ENCODE peak calls at places on chromosomes 5 and 9, in seven cellular contexts. I is Peyer's patch, B is right atrium auricular region, N is OCI-LY7, D is heart right ventricle, R is sigmoid colon, O is fibroblast of lung. F is an unnamed sample. For H3K4me1, the result is how much of the 10 kb centered on the place peaks cover.

GRCh38 chr5:111747336-111747735 is 9.7 kb downstream of the NREP start:
- DNase-seq in I (no peak), B (no peak), N (no peak), D (no peak), R (no peak), O (peak), F (no peak)

GRCh38 chr5:83516962-83517750 is 45.6 kb downstream of the VCAN start:
- DNase-seq in I (no peak), B (no peak), N (no peak), D (no peak), R (no peak), O (no peak), F (no peak)

GRCh38 chr5:75367401-75367800 is 30.4 kb downstream of the HMGCR start:
- DNase-seq in I (no peak), B (no peak), N (no peak), D (no peak), R (no peak), O (peak), F (no peak)

GRCh38 chr9:116288658-116289057 is 135.1 kb downstream of the PAPPA start:
- DNase-seq in I (no peak), B (no peak), N (no peak), D (no peak), R (no peak), O (peak), F (no peak)

GRCh38 chr5:96997265-96997859 is 61.5 kb downstream of the LNPEP start:
- DNase-seq in I (no peak), B (no peak), N (peak), D (no peak), R (no peak), O (peak), F (no peak)

GRCh38 chr9:121059998-121060636 is 10.0 kb upstream of the C5 start:
- DNase-seq in I (no peak), B (no peak), N (peak), D (no peak), R (no peak), O (peak), F (no peak)

GRCh38 chr9:122356627-122357026 is 14.2 kb upstream of the PTGS1 start:
- DNase-seq in I (no peak), B (no peak), N (no peak), D (no peak), R (no peak), O (no peak), F (no peak)

GRCh38 chr5:40428129-40428528 is 251.6 kb upstream of the PTGER4 start:
- DNase-seq in I (no peak), B (peak), N (no peak), D (no peak), R (no peak), O (peak), F (peak)

GRCh38 chr9:69611221-69611620 is 61.0 kb downstream of the APBA1 start:
- DNase-seq in I (no peak), B (no peak), N (no peak), D (no peak), R (no peak), O (no peak), F (no peak)

GRCh38 chr9:134623408-134624066 is 18.1 kb upstream of the COL5A1 start:
- DNase-seq in I (no peak), B (no peak), N (no peak), D (no peak), R (peak), O (peak), F (no peak)

GRCh38 chr9:126386088-126386487 is 59.5 kb downstream of the MVB12B start:
- DNase-seq in I (no peak), B (peak), N (peak), D (no peak), R (no peak), O (no peak), F (no peak)

GRCh38 chr5:35089688-35090314 is 42.1 kb upstream of the AGXT2 start:
- DNase-seq in I (peak), B (no peak), N (peak), D (no peak), R (no peak), O (peak), F (no peak)

GRCh38 chr9:70935856-70936255 is 185.6 kb downstream of the TRPM3 start:
- DNase-seq in I (no peak), B (no peak), N (no peak), D (no peak), R (no peak), O (peak), F (no peak)

GRCh38 chr5:61342066-61342465 is 10.0 kb downstream of the ZSWIM6 start:
- DNase-seq in I (no peak), B (no peak), N (no peak), D (no peak), R (no peak), O (peak), F (no peak)

GRCh38 chr9:11340656-11341055 is 727.9 kb upstream of the PTPRD start:
- DNase-seq in I (no peak), B (no peak), N (no peak), D (no peak), R (no peak), O (no peak), F (no peak)

GRCh38 chr9:119026120-119026519 is 343.1 kb downstream of the BRINP1 start:
- DNase-seq in I (no peak), B (peak), N (no peak), D (peak), R (peak), O (peak), F (peak)

GRCh38 chr9:113950195-113951031 is 74.3 kb downstream of the ZNF618 start:
- DNase-seq in I (no peak), B (peak), N (no peak), D (no peak), R (no peak), O (no peak), F (no peak)

GRCh38 chr5:88405783-88406182 is 137.1 kb upstream of the TMEM161B start:
- DNase-seq in I (no peak), B (no peak), N (no peak), D (no peak), R (no peak), O (peak), F (no peak)

GRCh38 chr5:136276087-136276486 is 83.1 kb upstream of the SMIM32 start:
- DNase-seq in I (no peak), B (no peak), N (no peak), D (no peak), R (no peak), O (no peak), F (no peak)

GRCh38 chr9:127305450-127306226 is 41.1 kb downstream of the GARNL3 start:
- DNase-seq in I (no peak), B (no peak), N (no peak), D (no peak), R (no peak), O (no peak), F (no peak)

GRCh38 chr9:79686381-79687130 is 114.8 kb downstream of the TLE4 start:
- DNase-seq in I (no peak), B (no peak), N (no peak), D (no peak), R (no peak), O (peak), F (peak)

GRCh38 chr5:139149477-139150199 is 48.5 kb downstream of the SIL1 start:
- DNase-seq in I (no peak), B (no peak), N (no peak), D (no peak), R (no peak), O (peak), F (no peak)

GRCh38 chr9:111969061-111969460 is 72.4 kb downstream of the UGCG start:
- DNase-seq in I (no peak), B (no peak), N (no peak), D (no peak), R (no peak), O (no peak), F (no peak)

GRCh38 chr5:94009161-94009560 is 267.8 kb upstream of the POU5F2 start:
- DNase-seq in I (no peak), B (no peak), N (no peak), D (no peak), R (no peak), O (no peak), F (no peak)

GRCh38 chr5:98414938-98415337 is 358.5 kb upstream of the RGMB start:
- DNase-seq in I (no peak), B (no peak), N (no peak), D (no peak), R (no peak), O (peak), F (no peak)

GRCh38 chr5:158303883-158304282 is 444.9 kb upstream of the CLINT1 start:
- DNase-seq in I (no peak), B (no peak), N (peak), D (no peak), R (no peak), O (no peak), F (no peak)

GRCh38 chr5:99617335-99617734 is 688.5 kb upstream of the CHD1 start:
- DNase-seq in I (no peak), B (no peak), N (no peak), D (no peak), R (no peak), O (no peak), F (no peak)

GRCh38 chr5:54725391-54726280 is 208.1 kb downstream of the SNX18 start:
- DNase-seq in I (no peak), B (no peak), N (no peak), D (no peak), R (no peak), O (peak), F (no peak)

DNA sequence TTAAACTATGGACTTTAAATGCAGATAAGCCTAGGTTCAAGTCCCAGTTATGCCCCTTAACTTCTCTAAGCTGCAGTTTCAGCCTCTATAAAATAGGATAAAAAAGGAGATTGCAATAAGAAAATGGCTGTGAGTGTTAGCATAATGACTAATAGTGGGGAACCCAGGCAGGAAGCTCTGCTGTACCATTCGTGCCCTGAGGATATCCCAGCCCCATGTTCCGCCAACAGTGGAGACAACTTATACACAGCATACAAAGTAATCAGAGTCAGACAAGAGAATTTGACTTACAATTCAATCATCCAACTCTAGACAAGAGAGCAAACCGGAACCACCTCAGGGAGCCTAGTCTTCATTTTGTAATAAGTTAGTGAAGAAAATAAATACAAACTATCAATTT is 141.5 kb upstream of the FSTL4 start:
- DNase-seq in I (no peak), B (no peak), N (no peak), D (no peak), R (no peak), O (no peak), F (no peak)
- H3K27ac ChIP-seq in I (no peak), B (no peak), N (no peak), D (no peak), R (no peak), O (no peak), F (no peak)

GRCh38 chr5:43044181-43044914 is 4.2 kb upstream of the ANXA2R start:
- DNase-seq in I (no peak), B (no peak), N (no peak), D (no peak), R (no peak), O (peak), F (peak)

GRCh38 chr5:43041669-43042175 is 1.6 kb upstream of the ANXA2R start:
- DNase-seq in I (peak), B (peak), N (peak), D (no peak), R (peak), O (peak), F (peak)

GRCh38 chr5:43042176-43042625 is 2.1 kb upstream of the ANXA2R start:
- DNase-seq in I (peak), B (peak), N (peak), D (peak), R (peak), O (peak), F (peak)

GRCh38 chr5:43043400-43043756 is 3.3 kb upstream of the ANXA2R start:
- DNase-seq in I (no peak), B (no peak), N (no peak), D (no peak), R (no peak), O (no peak), F (no peak)

DNA sequence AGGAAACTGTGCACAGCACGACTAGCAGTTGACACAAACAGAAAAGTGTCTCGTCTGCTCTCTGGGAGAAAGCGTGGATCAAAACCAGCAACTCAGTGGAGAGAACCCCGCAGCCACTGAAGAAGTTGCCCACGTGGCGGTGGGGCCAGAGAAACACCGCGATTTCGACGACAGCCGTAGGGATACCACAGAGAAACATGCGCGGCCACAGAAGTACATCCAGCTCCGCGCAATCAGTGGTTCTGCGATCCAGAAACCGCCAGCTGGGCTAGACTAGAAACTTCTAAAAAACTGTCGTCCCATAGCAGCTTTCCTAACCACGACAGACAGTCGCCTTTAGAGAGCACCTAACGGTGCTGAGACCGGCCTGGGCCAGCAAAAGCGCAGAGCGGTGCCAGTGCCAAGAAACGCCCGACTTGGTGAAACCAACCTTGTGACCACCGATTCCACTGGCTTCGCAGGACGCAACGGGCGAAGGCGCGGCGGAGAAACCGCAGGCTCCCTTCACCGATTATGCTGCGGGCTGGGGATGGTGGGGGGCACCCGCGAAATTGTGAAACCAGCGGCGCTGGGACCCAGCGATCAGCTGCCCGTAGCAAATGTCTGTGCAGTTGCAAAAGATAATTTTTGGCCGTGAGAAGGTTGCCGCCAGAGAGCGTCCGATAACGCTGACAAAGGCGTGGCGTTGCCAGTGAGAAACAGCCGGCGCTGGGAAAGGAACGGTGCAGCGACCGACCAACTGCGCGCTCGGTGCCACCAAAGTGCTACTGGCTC is 2.7 kb upstream of the ANXA2R start:
- DNase-seq in I (peak), B (peak), N (peak), D (peak), R (peak), O (peak), F (peak)
- TF ChIP-seq CTCF in I (no peak), B (no peak), N (peak), D (peak), R (no peak), O (peak), F (no peak)

DNA sequence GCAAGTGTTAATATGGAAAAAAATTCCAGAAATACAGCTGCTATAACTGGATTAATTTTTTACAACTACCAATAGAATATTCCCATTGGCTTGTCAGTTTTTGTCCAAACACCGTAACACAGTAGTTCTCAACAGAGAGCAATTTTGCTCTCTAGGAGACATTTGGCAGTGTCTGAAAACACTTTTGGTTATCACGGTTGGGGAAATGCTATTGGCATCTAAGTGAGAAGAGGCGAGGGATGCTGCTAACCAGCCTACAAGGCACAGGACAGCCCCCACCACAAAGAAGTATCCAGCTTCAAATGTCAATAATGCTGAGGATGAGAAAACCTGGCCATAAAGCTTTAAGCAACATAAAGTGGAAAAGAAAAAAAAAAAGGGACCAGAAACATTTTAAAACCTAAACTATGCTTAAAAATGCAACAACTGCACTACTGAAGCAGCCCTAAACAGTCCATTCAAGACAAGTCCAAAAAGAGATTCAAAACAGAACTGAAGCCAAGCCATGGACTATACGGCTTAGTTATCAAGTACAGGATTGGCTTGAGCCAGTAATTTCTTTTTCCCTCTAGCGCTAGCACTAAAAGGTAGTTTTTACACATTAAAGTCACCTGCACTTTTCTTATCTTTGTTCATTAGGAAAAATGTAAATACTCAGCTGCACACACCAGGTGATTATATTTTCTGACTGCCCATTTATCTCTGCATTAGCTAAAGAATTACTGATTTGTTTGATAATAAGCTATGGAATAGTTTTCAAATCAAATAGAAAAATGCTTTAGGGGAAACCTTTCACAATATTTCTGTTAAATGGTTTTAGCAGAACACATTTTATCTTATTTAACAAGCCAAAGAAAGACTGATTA is 83.8 kb downstream of the NR3C1 start:
- DNase-seq in I (no peak), B (no peak), N (no peak), D (no peak), R (no peak), O (no peak), F (no peak)
- H3K4me1 ChIP-seq in I (under half), B (under half), N (under half), D (under half), R (under half), O (under half), F (half or more)

GRCh38 chr9:107144475-107144874 is 138.6 kb upstream of the RAD23B start:
- DNase-seq in I (no peak), B (no peak), N (no peak), D (no peak), R (no peak), O (no peak), F (no peak)

GRCh38 chr9:107149756-107150155 is 133.3 kb upstream of the RAD23B start:
- DNase-seq in I (no peak), B (no peak), N (no peak), D (no peak), R (no peak), O (no peak), F (no peak)

GRCh38 chr9:107142430-107142829 is 140.6 kb upstream of the RAD23B start:
- DNase-seq in I (no peak), B (no peak), N (no peak), D (no peak), R (no peak), O (no peak), F (no peak)

GRCh38 chr9:107142896-107143603 is 140.0 kb upstream of the RAD23B start:
- DNase-seq in I (no peak), B (no peak), N (no peak), D (no peak), R (no peak), O (peak), F (no peak)

DNA sequence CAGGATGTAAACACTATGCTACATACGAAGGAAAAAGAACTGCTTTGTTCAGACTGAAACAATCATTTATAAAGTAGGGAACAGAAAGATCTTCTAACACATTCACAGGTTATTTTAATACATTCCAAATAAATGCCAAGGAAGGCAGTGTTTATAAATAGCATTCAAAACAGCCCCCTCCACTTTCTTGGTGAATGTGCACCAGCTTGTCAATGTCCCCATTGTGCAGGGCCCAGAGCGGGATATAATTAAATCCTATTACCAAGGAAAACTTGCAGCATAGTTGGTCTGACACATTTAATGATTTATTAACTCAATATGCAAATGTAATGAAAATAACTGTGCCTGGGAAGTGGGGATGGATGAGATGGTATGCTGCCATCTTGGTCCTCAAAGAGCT is 135.9 kb upstream of the RAD23B start:
- DNase-seq in I (no peak), B (no peak), N (no peak), D (no peak), R (no peak), O (no peak), F (no peak)
- H3K27ac ChIP-seq in I (no peak), B (no peak), N (no peak), D (no peak), R (no peak), O (no peak), F (no peak)

GRCh38 chr9:98570663-98571440 is 137.9 kb downstream of the GABBR2 start:
- DNase-seq in I (no peak), B (peak), N (peak), D (no peak), R (no peak), O (no peak), F (no peak)
- TF ChIP-seq CTCF in I (no peak), B (no peak), N (no peak), D (no peak), R (no peak), O (no peak), F (no peak)

GRCh38 chr5:58674711-58675110 is 91.8 kb downstream of the RAB3C start:
- DNase-seq in I (no peak), B (no peak), N (no peak), D (no peak), R (no peak), O (no peak), F (no peak)
- H3K4me1 ChIP-seq in I (under half), B (under half), N (under half), D (under half), R (under half), O (under half), F (under half)

DNA sequence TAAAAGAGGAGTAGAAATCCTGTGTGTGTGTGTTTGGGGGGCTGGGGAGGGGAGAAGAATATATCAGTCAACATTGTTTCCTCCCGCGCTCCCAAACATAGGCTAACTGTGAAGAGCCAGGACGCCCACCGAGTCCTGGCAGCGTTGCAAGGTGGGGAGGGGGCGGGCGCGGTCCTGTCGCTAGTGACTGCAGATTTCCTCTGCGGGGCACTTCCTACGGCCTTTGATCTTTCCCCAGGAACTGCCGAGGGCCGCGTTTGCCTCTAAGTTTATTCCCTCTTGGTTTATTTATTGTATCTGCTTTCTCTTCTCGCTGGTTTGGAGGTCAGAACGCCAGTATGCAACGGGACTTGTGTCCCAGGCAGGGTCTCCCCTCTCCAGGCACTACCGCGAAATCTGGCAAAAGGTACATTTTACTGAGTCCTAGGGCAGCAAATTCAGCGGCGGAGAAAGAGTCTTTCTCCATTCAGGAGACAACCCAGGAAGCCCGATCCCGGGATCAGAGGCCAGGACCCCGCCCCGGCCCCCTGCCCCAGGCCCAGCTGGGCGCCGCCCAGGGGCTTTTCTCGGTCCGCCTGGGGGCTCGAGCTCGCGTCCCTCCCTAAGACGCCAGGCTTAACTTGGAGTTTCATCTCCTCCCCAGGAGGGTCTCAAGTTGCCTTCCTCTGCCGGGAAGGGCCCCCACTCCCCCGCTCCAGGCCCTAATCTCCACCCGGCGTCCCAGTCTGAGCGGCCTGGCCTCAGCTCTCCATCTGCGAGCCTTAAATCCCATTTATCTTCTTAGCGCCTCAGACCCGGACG is 923 bp upstream of the EGFLAM start:
- DNase-seq in I (no peak), B (no peak), N (no peak), D (no peak), R (no peak), O (no peak), F (no peak)
- H3K27ac ChIP-seq in I (no peak), B (peak), N (no peak), D (peak), R (peak), O (no peak), F (peak)